ENCODE peak calls at places on chromosomes 5 and 9, in four cellular contexts. P is Panc1; Z is activated T-cell treated with anti-CD3 and anti-CD28 coated beads, Interleukin-2, amount 50 U/mL, for 72 hours; B is stimulated activated naive B cell treated with anti-CD40 and anti-IgM and Interleukin-4, amounts not matched to agents 10 μg/mL and 1 μg/mL and 100 μg/mL, for 72 hours. W is an unnamed sample.
A peak's percentile ranks its signal among the peaks of the same experiment; 100 is the strongest.

GRCh38 chr9:27888661-27889295 is 315.5 kb upstream of the C9orf72 start:
- ATAC-seq in P (no peak), Z (peak; percentile 32), B (peak; percentile 77), W (peak; percentile 49)

GRCh38 chr9:26341545-26341944 is 551.1 kb downstream of the CAAP1 start:
- ATAC-seq in P (no peak), Z (no peak), B (no peak), W (no peak)

GRCh38 chr5:91151947-91152346 is 231.2 kb downstream of the ARRDC3 start:
- ATAC-seq in P (no peak), Z (no peak), B (no peak), W (no peak)

GRCh38 chr9:133934512-133935221 is 57.5 kb downstream of the VAV2 start:
- ATAC-seq in P (no peak), Z (no peak), B (no peak), W (no peak)

GRCh38 chr9:119500072-119500771 is 131.0 kb upstream of the BRINP1 start:
- ATAC-seq in P (no peak), Z (no peak), B (no peak), W (no peak)

GRCh38 chr5:157384971-157385709 is 74.9 kb upstream of the NIPAL4 start:
- ATAC-seq in P (no peak), Z (no peak), B (no peak), W (no peak)

GRCh38 chr5:134824681-134825080 is 21.1 kb upstream of the C5orf24 start:
- ATAC-seq in P (no peak), Z (no peak), B (no peak), W (no peak)

GRCh38 chr5:172641359-172642045 is 439 bp downstream of the NEURL1B start:
- ATAC-seq in P (peak; percentile 74), Z (no peak), B (peak; percentile 49), W (no peak)

GRCh38 chr5:89028579-89029272 is 145.7 kb upstream of the MEF2C start:
- ATAC-seq in P (no peak), Z (no peak), B (peak; percentile 29), W (no peak)

GRCh38 chr5:166772770-166773169 is 1518.7 kb upstream of the WWC1 start:
- ATAC-seq in P (no peak), Z (no peak), B (no peak), W (no peak)

GRCh38 chr5:139473105-139473504 is 2.3 kb downstream of the SMIM33 start:
- ATAC-seq in P (no peak), Z (no peak), B (no peak), W (no peak)

GRCh38 chr9:122398371-122398924 is 27.6 kb downstream of the PTGS1 start:
- ATAC-seq in P (no peak), Z (no peak), B (no peak), W (no peak)

GRCh38 chr5:151483647-151484046 is 36.2 kb downstream of the SLC36A1 start:
- ATAC-seq in P (no peak), Z (no peak), B (no peak), W (no peak)

GRCh38 chr5:113022661-113023060 is 46.1 kb downstream of the DCP2 start:
- ATAC-seq in P (no peak), Z (peak; percentile 73), B (peak; percentile 74), W (peak; percentile 82)

GRCh38 chr5:14779975-14780374 is 91.6 kb downstream of the ANKH start:
- ATAC-seq in P (no peak), Z (no peak), B (no peak), W (no peak)

GRCh38 chr5:2257326-2258244 is 374.9 kb upstream of the IRX4 start:
- ATAC-seq in P (no peak), Z (no peak), B (no peak), W (no peak)

GRCh38 chr5:169670769-169671525 is 33.9 kb downstream of the DOCK2 start:
- ATAC-seq in P (no peak), Z (peak; percentile 100), B (no peak), W (peak; percentile 99)

GRCh38 chr9:699396-699795 is 142.1 kb upstream of the DMRT1 start:
- ATAC-seq in P (no peak), Z (no peak), B (no peak), W (no peak)

GRCh38 chr5:107248065-107248695 is 422.6 kb downstream of the EFNA5 start:
- ATAC-seq in P (peak; percentile 53), Z (no peak), B (no peak), W (no peak)

GRCh38 chr9:127528407-127529251 is 77.3 kb downstream of the LRSAM1 start:
- ATAC-seq in P (no peak), Z (no peak), B (no peak), W (no peak)

GRCh38 chr5:38634961-38635369 is 78.5 kb upstream of the LIFR start:
- ATAC-seq in P (no peak), Z (no peak), B (no peak), W (no peak)

GRCh38 chr5:88883566-88884434 is 816 bp upstream of the MEF2C start:
- ATAC-seq in P (peak; percentile 82), Z (peak; percentile 41), B (peak; percentile 52), W (peak; percentile 19)

GRCh38 chr5:156722358-156722757 is 127.7 kb upstream of the PPP1R2B start:
- ATAC-seq in P (no peak), Z (no peak), B (no peak), W (no peak)

GRCh38 chr5:137754961-137755762 is 999 bp upstream of the HNRNPA0 start:
- ATAC-seq in P (peak; percentile 64), Z (no peak), B (peak; percentile 43), W (peak; percentile 20)

GRCh38 chr9:88852794-88853193 is 138.5 kb upstream of the S1PR3 start:
- ATAC-seq in P (no peak), Z (no peak), B (peak; percentile 76), W (no peak)

GRCh38 chr5:146947181-146947941 is 68.8 kb upstream of the PPP2R2B start:
- ATAC-seq in P (no peak), Z (no peak), B (no peak), W (peak; percentile 13)

GRCh38 chr9:108913391-108913790 is 20.5 kb downstream of the ELP1 start:
- ATAC-seq in P (no peak), Z (no peak), B (no peak), W (no peak)

GRCh38 chr9:89372230-89372816 is 54.0 kb downstream of the SECISBP2 start:
- ATAC-seq in P (peak; percentile 74), Z (peak; percentile 20), B (peak; percentile 8), W (peak; percentile 17)

GRCh38 chr5:154541553-154541952 is 63.5 kb upstream of the HAND1 start:
- ATAC-seq in P (no peak), Z (no peak), B (no peak), W (no peak)